ENCODE peak calls at places on chromosomes 16 and 17, in nine cellular contexts. One of them, this sample, is unnamed.

GRCh38 chr16:72474511-72475123 is 302.7 kb upstream of the PMFBP1 start:
- DNase-seq in dorsolateral prefrontal cortex: no peak
- DNase-seq in CD4-positive, CD25-positive, alpha-beta regulatory T cell: no peak
- DNase-seq in uterus: no peak
- DNase-seq in ovary: no peak
- DNase-seq in small intestine: no peak
- DNase-seq in neural progenitor cell: no peak
- DNase-seq in IMR-90: peak
- DNase-seq in psoas muscle: no peak
- DNase-seq in this sample: peak

GRCh38 chr16:57846078-57846697 is 43.9 kb upstream of the KIFC3 start:
- DNase-seq in CD4-positive, CD25-positive, alpha-beta regulatory T cell: no peak
- DNase-seq in IMR-90: no peak
- DNase-seq in neural progenitor cell: peak
- DNase-seq in dorsolateral prefrontal cortex: no peak
- DNase-seq in small intestine: no peak
- DNase-seq in ovary: peak
- DNase-seq in uterus: no peak
- DNase-seq in psoas muscle: no peak
- DNase-seq in this sample: no peak

GRCh38 chr16:73161977-73162376 is 114.0 kb upstream of the ZFHX3 start:
- DNase-seq in IMR-90: no peak
- DNase-seq in psoas muscle: no peak
- DNase-seq in ovary: no peak
- DNase-seq in CD4-positive, CD25-positive, alpha-beta regulatory T cell: no peak
- DNase-seq in uterus: no peak
- DNase-seq in dorsolateral prefrontal cortex: no peak
- DNase-seq in small intestine: peak
- DNase-seq in neural progenitor cell: no peak
- DNase-seq in this sample: no peak

GRCh38 chr17:50261051-50261915 is 13.0 kb upstream of the TMEM92 start:
- DNase-seq in IMR-90: no peak
- DNase-seq in CD4-positive, CD25-positive, alpha-beta regulatory T cell: no peak
- DNase-seq in dorsolateral prefrontal cortex: no peak
- DNase-seq in psoas muscle: no peak
- DNase-seq in small intestine: no peak
- DNase-seq in uterus: no peak
- DNase-seq in ovary: no peak
- DNase-seq in neural progenitor cell: no peak
- DNase-seq in this sample: no peak

GRCh38 chr17:63714550-63715277 is 14.8 kb upstream of the LIMD2 start:
- DNase-seq in psoas muscle: peak
- DNase-seq in IMR-90: peak
- DNase-seq in uterus: no peak
- DNase-seq in CD4-positive, CD25-positive, alpha-beta regulatory T cell: no peak
- DNase-seq in neural progenitor cell: no peak
- DNase-seq in small intestine: no peak
- DNase-seq in dorsolateral prefrontal cortex: no peak
- DNase-seq in ovary: no peak
- DNase-seq in this sample: no peak

GRCh38 chr16:21158208-21159110 is at the start of gene LDAF1:
- DNase-seq in neural progenitor cell: peak
- DNase-seq in CD4-positive, CD25-positive, alpha-beta regulatory T cell: peak
- DNase-seq in small intestine: peak
- DNase-seq in uterus: peak
- DNase-seq in IMR-90: peak
- DNase-seq in ovary: peak
- DNase-seq in dorsolateral prefrontal cortex: no peak
- DNase-seq in psoas muscle: peak
- DNase-seq in this sample: peak

GRCh38 chr17:80832266-80832676 is 159.4 kb upstream of the CHMP6 start:
- DNase-seq in ovary: peak
- DNase-seq in small intestine: peak
- DNase-seq in CD4-positive, CD25-positive, alpha-beta regulatory T cell: no peak
- DNase-seq in dorsolateral prefrontal cortex: no peak
- DNase-seq in uterus: peak
- DNase-seq in IMR-90: peak
- DNase-seq in neural progenitor cell: peak
- DNase-seq in psoas muscle: peak
- DNase-seq in this sample: no peak

GRCh38 chr16:89444151-89444723 is 46.1 kb downstream of the ANKRD11 start:
- DNase-seq in uterus: no peak
- DNase-seq in neural progenitor cell: no peak
- DNase-seq in dorsolateral prefrontal cortex: no peak
- DNase-seq in ovary: no peak
- DNase-seq in psoas muscle: no peak
- DNase-seq in small intestine: no peak
- DNase-seq in CD4-positive, CD25-positive, alpha-beta regulatory T cell: no peak
- DNase-seq in IMR-90: no peak
- DNase-seq in this sample: no peak

GRCh38 chr17:76314392-76315227 is 6.5 kb upstream of the QRICH2 start:
- DNase-seq in small intestine: no peak
- DNase-seq in dorsolateral prefrontal cortex: no peak
- DNase-seq in psoas muscle: no peak
- DNase-seq in CD4-positive, CD25-positive, alpha-beta regulatory T cell: no peak
- DNase-seq in ovary: no peak
- DNase-seq in IMR-90: peak
- DNase-seq in neural progenitor cell: no peak
- DNase-seq in uterus: no peak
- DNase-seq in this sample: no peak

GRCh38 chr17:57946798-57947358 is 8.3 kb downstream of the CUEDC1 start:
- DNase-seq in dorsolateral prefrontal cortex: no peak
- DNase-seq in neural progenitor cell: no peak
- DNase-seq in IMR-90: peak
- DNase-seq in small intestine: peak
- DNase-seq in CD4-positive, CD25-positive, alpha-beta regulatory T cell: no peak
- DNase-seq in ovary: peak
- DNase-seq in uterus: peak
- DNase-seq in psoas muscle: peak
- DNase-seq in this sample: no peak

GRCh38 chr17:46818929-46819859 is 702 bp upstream of the WNT3 start:
- DNase-seq in ovary: no peak
- DNase-seq in neural progenitor cell: peak
- DNase-seq in uterus: no peak
- DNase-seq in IMR-90: no peak
- DNase-seq in small intestine: no peak
- DNase-seq in psoas muscle: no peak
- DNase-seq in dorsolateral prefrontal cortex: no peak
- DNase-seq in CD4-positive, CD25-positive, alpha-beta regulatory T cell: no peak
- DNase-seq in this sample: no peak

GRCh38 chr17:10197362-10197720 is 1.1 kb downstream of the GAS7 start:
- DNase-seq in neural progenitor cell: peak
- DNase-seq in psoas muscle: no peak
- DNase-seq in ovary: peak
- DNase-seq in dorsolateral prefrontal cortex: no peak
- DNase-seq in small intestine: no peak
- DNase-seq in IMR-90: no peak
- DNase-seq in uterus: no peak
- DNase-seq in CD4-positive, CD25-positive, alpha-beta regulatory T cell: no peak
- DNase-seq in this sample: no peak

GRCh38 chr17:10197721-10198508 is 491 bp downstream of the GAS7 start:
- DNase-seq in uterus: no peak
- DNase-seq in psoas muscle: no peak
- DNase-seq in dorsolateral prefrontal cortex: no peak
- DNase-seq in CD4-positive, CD25-positive, alpha-beta regulatory T cell: no peak
- DNase-seq in small intestine: no peak
- DNase-seq in neural progenitor cell: peak
- DNase-seq in IMR-90: no peak
- DNase-seq in ovary: peak
- DNase-seq in this sample: no peak

GRCh38 chr17:10195090-10195489 is 3.3 kb downstream of the GAS7 start:
- DNase-seq in psoas muscle: no peak
- DNase-seq in small intestine: no peak
- DNase-seq in dorsolateral prefrontal cortex: no peak
- DNase-seq in neural progenitor cell: no peak
- DNase-seq in CD4-positive, CD25-positive, alpha-beta regulatory T cell: no peak
- DNase-seq in ovary: no peak
- DNase-seq in IMR-90: no peak
- DNase-seq in uterus: no peak
- DNase-seq in this sample: no peak

GRCh38 chr17:10196936-10197335 is 1.5 kb downstream of the GAS7 start:
- DNase-seq in dorsolateral prefrontal cortex: no peak
- DNase-seq in psoas muscle: no peak
- DNase-seq in ovary: no peak
- DNase-seq in uterus: no peak
- DNase-seq in neural progenitor cell: no peak
- DNase-seq in CD4-positive, CD25-positive, alpha-beta regulatory T cell: no peak
- DNase-seq in small intestine: no peak
- DNase-seq in IMR-90: no peak
- DNase-seq in this sample: no peak

GRCh38 chr17:10196384-10196783 is 2.0 kb downstream of the GAS7 start:
- DNase-seq in psoas muscle: no peak
- DNase-seq in uterus: no peak
- DNase-seq in small intestine: no peak
- DNase-seq in CD4-positive, CD25-positive, alpha-beta regulatory T cell: no peak
- DNase-seq in dorsolateral prefrontal cortex: no peak
- DNase-seq in neural progenitor cell: no peak
- DNase-seq in ovary: no peak
- DNase-seq in IMR-90: no peak
- DNase-seq in this sample: no peak
- H3K4me3 ChIP-seq in psoas muscle: peak
- H3K4me3 ChIP-seq in uterus: no peak
- H3K4me3 ChIP-seq in small intestine: no peak
- H3K4me3 ChIP-seq in CD4-positive, CD25-positive, alpha-beta regulatory T cell: no peak
- H3K4me3 ChIP-seq in dorsolateral prefrontal cortex: peak
- H3K4me3 ChIP-seq in neural progenitor cell: no peak
- H3K4me3 ChIP-seq in ovary: no peak
- H3K4me3 ChIP-seq in IMR-90: no peak
- H3K4me3 ChIP-seq in this sample: no peak

GRCh38 chr17:45130640-45131293 is 1.5 kb downstream of the PLCD3 start:
- DNase-seq in ovary: no peak
- DNase-seq in CD4-positive, CD25-positive, alpha-beta regulatory T cell: no peak
- DNase-seq in neural progenitor cell: no peak
- DNase-seq in IMR-90: no peak
- DNase-seq in psoas muscle: no peak
- DNase-seq in small intestine: no peak
- DNase-seq in dorsolateral prefrontal cortex: no peak
- DNase-seq in uterus: no peak
- DNase-seq in this sample: no peak
- H3K4me3 ChIP-seq in ovary: no peak
- H3K4me3 ChIP-seq in CD4-positive, CD25-positive, alpha-beta regulatory T cell: no peak
- H3K4me3 ChIP-seq in neural progenitor cell: no peak
- H3K4me3 ChIP-seq in IMR-90: no peak
- H3K4me3 ChIP-seq in psoas muscle: peak
- H3K4me3 ChIP-seq in small intestine: no peak
- H3K4me3 ChIP-seq in dorsolateral prefrontal cortex: peak
- H3K4me3 ChIP-seq in uterus: no peak
- H3K4me3 ChIP-seq in this sample: no peak

GRCh38 chr17:48624544-48625501 is 1.3 kb downstream of the HOXB9 start:
- DNase-seq in small intestine: no peak
- DNase-seq in uterus: no peak
- DNase-seq in CD4-positive, CD25-positive, alpha-beta regulatory T cell: peak
- DNase-seq in neural progenitor cell: peak
- DNase-seq in psoas muscle: no peak
- DNase-seq in ovary: no peak
- DNase-seq in IMR-90: no peak
- DNase-seq in dorsolateral prefrontal cortex: no peak
- DNase-seq in this sample: no peak
- H3K4me3 ChIP-seq in small intestine: no peak
- H3K4me3 ChIP-seq in uterus: no peak
- H3K4me3 ChIP-seq in CD4-positive, CD25-positive, alpha-beta regulatory T cell: no peak
- H3K4me3 ChIP-seq in neural progenitor cell: peak
- H3K4me3 ChIP-seq in psoas muscle: peak
- H3K4me3 ChIP-seq in ovary: peak
- H3K4me3 ChIP-seq in IMR-90: peak
- H3K4me3 ChIP-seq in dorsolateral prefrontal cortex: no peak
- H3K4me3 ChIP-seq in this sample: peak

DNA sequence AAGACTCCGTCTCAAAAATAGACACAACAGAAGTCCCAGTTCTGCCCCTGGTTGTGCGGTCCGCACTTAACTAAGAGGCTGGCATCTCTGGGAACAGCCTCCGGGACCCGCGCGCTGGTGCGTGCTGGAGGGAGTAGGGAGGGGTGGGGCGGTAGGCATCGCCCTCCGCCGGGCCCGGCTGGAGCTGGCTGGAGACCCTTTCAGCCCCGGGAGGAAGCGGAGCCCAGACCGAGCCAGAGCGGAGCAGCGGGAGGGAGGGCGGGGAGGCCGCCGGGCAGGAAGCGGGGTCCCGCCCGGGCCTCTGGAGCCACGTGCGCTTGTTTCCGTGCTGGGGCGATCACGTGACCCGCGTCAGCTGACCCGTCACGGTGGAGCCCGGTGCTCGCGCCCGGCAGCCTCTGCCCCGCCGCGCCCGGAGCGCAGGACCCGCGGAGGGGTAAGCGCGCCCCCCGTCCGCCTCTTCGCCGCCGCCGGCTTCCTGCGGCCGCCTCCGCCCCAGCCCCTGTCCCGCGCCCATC is at the start of gene WDR81:
- DNase-seq in dorsolateral prefrontal cortex: peak
- DNase-seq in uterus: peak
- DNase-seq in IMR-90: peak
- DNase-seq in neural progenitor cell: peak
- DNase-seq in CD4-positive, CD25-positive, alpha-beta regulatory T cell: peak
- DNase-seq in ovary: peak
- DNase-seq in small intestine: peak
- DNase-seq in psoas muscle: peak
- DNase-seq in this sample: peak
- H3K4me3 ChIP-seq in dorsolateral prefrontal cortex: peak
- H3K4me3 ChIP-seq in uterus: peak
- H3K4me3 ChIP-seq in IMR-90: peak
- H3K4me3 ChIP-seq in neural progenitor cell: peak
- H3K4me3 ChIP-seq in CD4-positive, CD25-positive, alpha-beta regulatory T cell: peak
- H3K4me3 ChIP-seq in ovary: peak
- H3K4me3 ChIP-seq in small intestine: peak
- H3K4me3 ChIP-seq in psoas muscle: peak
- H3K4me3 ChIP-seq in this sample: peak

GRCh38 chr17:83198366-83199341 is 119.2 kb downstream of the METRNL start:
- DNase-seq in uterus: no peak
- DNase-seq in ovary: no peak
- DNase-seq in small intestine: no peak
- DNase-seq in IMR-90: no peak
- DNase-seq in CD4-positive, CD25-positive, alpha-beta regulatory T cell: no peak
- DNase-seq in psoas muscle: peak
- DNase-seq in neural progenitor cell: no peak
- DNase-seq in dorsolateral prefrontal cortex: peak
- DNase-seq in this sample: no peak
- H3K4me3 ChIP-seq in uterus: no peak
- H3K4me3 ChIP-seq in ovary: no peak
- H3K4me3 ChIP-seq in small intestine: no peak
- H3K4me3 ChIP-seq in IMR-90: no peak
- H3K4me3 ChIP-seq in CD4-positive, CD25-positive, alpha-beta regulatory T cell: peak
- H3K4me3 ChIP-seq in psoas muscle: no peak
- H3K4me3 ChIP-seq in neural progenitor cell: no peak
- H3K4me3 ChIP-seq in dorsolateral prefrontal cortex: no peak
- H3K4me3 ChIP-seq in this sample: no peak